ENCODE peak calls at places on chromosomes 16 and 17, in ten cellular contexts. I, T, A, K, M, Z, H, P, O and D are unnamed samples.

GRCh38 chr17:44627513-44627912 is 28.8 kb upstream of the MEIOC start:
- DNase-seq in H (no peak), Z (no peak), O (no peak), A (no peak), P (no peak), T (no peak), M (no peak), I (no peak), K (no peak), D (no peak)

GRCh38 chr16:78478267-78478821 is 378.9 kb downstream of the WWOX start:
- DNase-seq in M (no peak), T (no peak), P (no peak), I (no peak), A (no peak), H (no peak), K (no peak), Z (no peak), O (no peak), D (no peak)

GRCh38 chr16:19588661-19589060 is 33.2 kb downstream of the VPS35L start:
- DNase-seq in I (no peak), K (no peak), M (no peak), A (no peak), H (no peak), P (no peak), Z (no peak), T (no peak), O (peak), D (no peak)

GRCh38 chr16:22188595-22189442 is 17.3 kb upstream of the EEF2K start:
- DNase-seq in Z (peak), I (no peak), O (peak), K (peak), A (peak), M (peak), T (peak), H (peak), P (peak), D (no peak)

GRCh38 chr17:63406689-63407330 is 39.3 kb downstream of the CYB561 start:
- DNase-seq in A (peak), T (peak), P (peak), I (peak), O (peak), Z (peak), K (peak), H (peak), M (peak), D (no peak)

GRCh38 chr17:78648293-78648692 is 71.1 kb upstream of the DNAH17 start:
- DNase-seq in M (no peak), P (no peak), K (no peak), T (no peak), Z (no peak), O (no peak), I (no peak), A (no peak), H (no peak), D (no peak)

GRCh38 chr16:68065716-68066305 is 19.4 kb upstream of the NFATC3 start:
- DNase-seq in P (no peak), A (no peak), H (no peak), I (no peak), T (peak), M (no peak), K (no peak), Z (no peak), O (peak), D (no peak)

GRCh38 chr17:14922421-14922820 is 342.7 kb downstream of the PMP22 start:
- DNase-seq in I (no peak), A (no peak), Z (no peak), K (no peak), H (no peak), T (no peak), M (no peak), P (no peak), O (peak), D (peak)

GRCh38 chr17:2054262-2054739 is 602 bp upstream of the HIC1 start:
- DNase-seq in T (no peak), Z (no peak), A (no peak), H (no peak), I (no peak), P (no peak), O (peak), K (peak), M (peak), D (no peak)

GRCh38 chr16:27547134-27547533 is 2.6 kb downstream of the GTF3C1 start:
- DNase-seq in P (no peak), H (peak), O (peak), A (peak), T (peak), Z (no peak), K (peak), M (no peak), I (no peak), D (no peak)

GRCh38 chr17:81090361-81091133 is 55.6 kb downstream of the BAIAP2 start:
- DNase-seq in P (no peak), T (peak), A (no peak), H (peak), I (peak), O (peak), K (peak), Z (peak), M (peak), D (no peak)

GRCh38 chr16:50697881-50698767 is 4.7 kb downstream of the NOD2 start:
- DNase-seq in Z (no peak), T (no peak), O (peak), M (peak), P (no peak), I (no peak), H (peak), A (no peak), K (no peak), D (no peak)

GRCh38 chr16:74107795-74108610 is 188.6 kb upstream of the PSMD7 start:
- DNase-seq in Z (no peak), O (no peak), A (peak), P (no peak), T (peak), I (no peak), K (peak), H (peak), M (peak), D (peak)

GRCh38 chr17:15262291-15263205 is 2.6 kb downstream of the PMP22 start:
- DNase-seq in T (peak), K (peak), A (no peak), H (no peak), Z (peak), O (peak), M (peak), I (peak), P (peak), D (peak)

GRCh38 chr17:46883871-46884270 is 32.5 kb downstream of the WNT9B start:
- DNase-seq in P (no peak), I (no peak), T (no peak), O (no peak), H (no peak), M (no peak), Z (no peak), A (no peak), K (no peak), D (no peak)

GRCh38 chr17:34645636-34646035 is 66.3 kb downstream of the TMEM132E start:
- DNase-seq in H (no peak), T (peak), K (no peak), A (no peak), Z (no peak), P (no peak), I (no peak), M (no peak), O (no peak), D (no peak)

GRCh38 chr17:82655038-82655479 is 6.8 kb upstream of the WDR45B start:
- DNase-seq in A (no peak), O (no peak), P (no peak), M (no peak), H (no peak), T (peak), K (peak), Z (no peak), I (no peak), D (no peak)

GRCh38 chr17:75731716-75732498 is 10.6 kb downstream of the ITGB4 start:
- DNase-seq in H (no peak), T (peak), P (no peak), I (no peak), Z (no peak), O (no peak), M (no peak), A (no peak), K (no peak), D (no peak)

GRCh38 chr17:37458805-37459204 is 30.9 kb upstream of the DUSP14 start:
- DNase-seq in M (no peak), O (peak), T (no peak), A (no peak), H (no peak), K (peak), I (no peak), Z (no peak), P (no peak), D (no peak)

GRCh38 chr16:83187404-83187803 is 560.6 kb downstream of the CDH13 start:
- DNase-seq in M (no peak), I (no peak), Z (no peak), K (peak), H (peak), P (no peak), A (peak), O (peak), T (peak), D (no peak)

GRCh38 chr17:36089888-36090836 is at the start of gene CCL3:
- DNase-seq in K (peak), H (peak), I (no peak), P (no peak), A (no peak), O (no peak), M (no peak), T (peak), Z (no peak), D (no peak)

GRCh38 chr16:66324785-66325184 is 41.7 kb upstream of the CDH5 start:
- DNase-seq in T (peak), P (no peak), H (no peak), Z (no peak), I (no peak), O (no peak), A (no peak), M (no peak), K (peak), D (no peak)

GRCh38 chr17:410674-411401 is 58.2 kb upstream of the RPH3AL start:
- DNase-seq in P (no peak), M (peak), Z (no peak), I (no peak), O (peak), K (no peak), A (no peak), T (peak), H (peak), D (no peak)

GRCh38 chr16:49350265-49351103 is 23.1 kb upstream of the C16orf78 start:
- DNase-seq in K (peak), H (peak), I (no peak), P (no peak), Z (peak), A (no peak), T (peak), O (peak), M (peak), D (peak)

GRCh38 chr16:57889522-57889921 is 81.4 kb downstream of the CNGB1 start:
- DNase-seq in O (no peak), T (no peak), H (no peak), I (no peak), A (no peak), P (no peak), Z (no peak), K (no peak), M (no peak), D (no peak)

GRCh38 chr16:20753727-20754126 is 10.1 kb upstream of the ACSM3 start:
- DNase-seq in H (no peak), M (no peak), O (no peak), I (no peak), T (no peak), A (no peak), K (no peak), Z (no peak), P (no peak), D (no peak)

GRCh38 chr17:43134774-43135453 is 9.8 kb upstream of the BRCA1 start:
- DNase-seq in M (no peak), T (no peak), P (no peak), Z (no peak), A (no peak), O (no peak), I (no peak), K (no peak), H (no peak), D (no peak)

GRCh38 chr16:4529085-4530060 is 9.2 kb downstream of the CDIP1 start:
- DNase-seq in A (no peak), I (no peak), H (peak), M (no peak), Z (no peak), T (peak), O (peak), P (no peak), K (no peak), D (peak)

GRCh38 chr17:80223142-80223815 is 3.1 kb downstream of the SLC26A11 start:
- DNase-seq in Z (no peak), M (no peak), O (no peak), A (no peak), H (no peak), K (no peak), T (no peak), I (no peak), P (no peak), D (no peak)

GRCh38 chr17:57993471-57994365 is 5.7 kb upstream of the VEZF1 start:
- DNase-seq in O (no peak), T (no peak), K (no peak), Z (no peak), A (no peak), H (peak), M (no peak), I (no peak), P (no peak), D (no peak)

GRCh38 chr16:68190745-68191510 is 45.0 kb downstream of the ESRP2 start:
- DNase-seq in O (no peak), K (no peak), H (no peak), I (no peak), Z (no peak), M (no peak), P (no peak), T (no peak), A (no peak), D (no peak)

GRCh38 chr17:76353599-76354316 is at the start of gene PRPSAP1:
- DNase-seq in K (peak), T (peak), P (peak), I (peak), H (peak), Z (peak), M (peak), O (peak), A (peak), D (peak)

GRCh38 chr16:50251375-50252081 is 14.8 kb upstream of the ADCY7 start:
- DNase-seq in O (peak), A (peak), Z (no peak), H (no peak), T (no peak), I (no peak), K (peak), M (no peak), P (no peak), D (no peak)

GRCh38 chr17:77375917-77376651 is 235.3 kb downstream of the SEC14L1 start:
- DNase-seq in P (no peak), H (no peak), T (peak), O (peak), K (no peak), A (no peak), Z (no peak), I (no peak), M (no peak), D (peak)

GRCh38 chr17:77378318-77379064 is 237.7 kb downstream of the SEC14L1 start:
- DNase-seq in T (no peak), A (no peak), M (no peak), K (no peak), P (no peak), O (no peak), I (no peak), H (no peak), Z (no peak), D (peak)

GRCh38 chr17:77379065-77379428 is 238.3 kb downstream of the SEC14L1 start:
- DNase-seq in Z (no peak), P (no peak), H (no peak), A (no peak), I (no peak), O (no peak), K (no peak), T (no peak), M (no peak), D (peak)

GRCh38 chr17:77376795-77377751 is 236.3 kb downstream of the SEC14L1 start:
- DNase-seq in M (no peak), P (no peak), O (peak), K (no peak), T (peak), H (no peak), Z (no peak), A (no peak), I (no peak), D (peak)

GRCh38 chr17:77377836-77378235 is 237.1 kb downstream of the SEC14L1 start:
- DNase-seq in H (no peak), A (no peak), T (no peak), Z (no peak), I (no peak), K (no peak), P (no peak), M (no peak), O (no peak), D (no peak)
- H3K4me3 ChIP-seq in H (no peak), A (no peak), T (no peak), Z (no peak), I (no peak), K (no peak), P (no peak), M (no peak), O (no peak), D (no peak)

DNA sequence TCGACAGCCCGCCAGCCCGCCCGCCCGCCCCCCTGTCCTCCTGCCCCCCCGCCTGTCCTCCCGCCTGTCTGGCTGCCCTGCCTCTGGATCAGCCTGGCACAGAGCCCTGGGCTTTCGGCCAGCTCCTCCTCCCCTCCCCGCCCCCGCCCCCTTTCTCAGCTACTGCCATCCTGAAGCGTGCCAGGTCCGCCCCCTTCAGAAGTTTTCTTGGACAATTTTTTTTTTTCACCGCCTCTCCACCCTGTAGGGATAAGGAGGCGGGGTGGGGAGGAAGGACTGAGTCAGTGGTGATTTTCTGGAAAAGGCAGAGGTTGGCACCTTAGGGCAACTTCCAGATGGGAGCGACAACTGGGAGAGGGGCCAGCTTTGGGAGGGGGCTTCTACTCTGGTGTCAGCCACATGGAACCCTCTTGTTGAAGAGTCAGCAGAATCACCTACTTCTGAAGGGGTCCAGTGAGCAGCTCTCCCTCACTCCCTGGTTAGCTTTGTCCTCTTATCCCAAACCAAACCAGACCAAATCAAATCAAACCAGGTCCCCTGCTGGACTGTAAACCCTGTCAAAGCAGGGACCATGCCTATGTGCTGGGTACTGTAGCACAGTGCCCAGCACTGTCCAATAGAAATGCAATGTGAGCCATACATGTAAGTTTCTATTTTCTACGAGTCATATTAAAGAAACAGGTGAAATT is 19.7 kb downstream of the IGF2BP1 start:
- DNase-seq in P (no peak), I (no peak), Z (no peak), M (peak), H (no peak), A (no peak), T (peak), K (peak), O (peak), D (peak)
- TF ChIP-seq CTCF in P (no peak), I (no peak), Z (no peak), M (no peak), H (no peak), A (no peak), T (no peak), K (no peak), O (no peak), D (no peak)

GRCh38 chr16:48244863-48245195 is 729 bp downstream of the LONP2 start:
- DNase-seq in I (no peak), T (no peak), A (no peak), H (no peak), K (no peak), O (peak), M (no peak), Z (no peak), P (no peak), D (no peak)

GRCh38 chr16:48247311-48247710 is at the start of gene ABCC11:
- DNase-seq in T (no peak), K (no peak), P (no peak), I (no peak), Z (no peak), A (no peak), M (no peak), H (no peak), O (no peak), D (no peak)

GRCh38 chr16:48250520-48251278 is 3.4 kb upstream of the ABCC11 start:
- DNase-seq in P (no peak), M (no peak), H (no peak), T (no peak), I (no peak), O (no peak), K (no peak), Z (no peak), A (no peak), D (no peak)

GRCh38 chr16:48244080-48244862 is at the start of gene LONP2:
- DNase-seq in K (peak), Z (peak), O (peak), M (peak), H (peak), A (peak), I (peak), P (peak), T (peak), D (peak)

GRCh38 chr16:48246066-48246465 is 1.3 kb downstream of the ABCC11 start:
- DNase-seq in P (no peak), H (no peak), O (peak), K (no peak), Z (no peak), I (no peak), M (no peak), T (no peak), A (no peak), D (no peak)
- H3K4me3 ChIP-seq in P (peak), H (peak), O (peak), K (peak), Z (no peak), I (peak), M (no peak), T (no peak), A (no peak), D (no peak)

DNA sequence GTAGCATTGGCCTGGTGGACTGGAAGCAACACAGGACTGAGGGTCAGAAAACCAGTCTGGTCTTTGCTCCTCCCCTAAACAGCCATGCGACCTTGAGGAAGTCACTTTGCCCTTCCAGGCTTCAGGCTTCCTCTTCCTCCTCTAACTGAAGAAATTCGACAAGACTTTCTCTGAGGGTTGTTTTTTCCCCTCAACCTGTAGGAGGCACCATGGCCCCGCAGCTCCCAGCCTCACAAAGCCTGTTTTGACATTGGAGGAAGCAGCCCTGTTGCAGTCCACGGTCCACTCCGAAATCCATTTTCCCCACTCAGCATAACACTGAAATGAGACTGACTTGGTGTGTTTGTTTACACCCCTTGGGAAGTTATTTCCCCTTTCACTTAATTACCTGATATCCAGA is 41.2 kb upstream of the PIRT start:
- DNase-seq in A (no peak), I (no peak), P (no peak), O (no peak), T (peak), Z (no peak), H (peak), K (peak), M (peak), D (no peak)
- TF ChIP-seq CTCF in A (peak), I (peak), P (no peak), O (no peak), T (peak), Z (peak), H (peak), K (peak), M (peak), D (no peak)

DNA sequence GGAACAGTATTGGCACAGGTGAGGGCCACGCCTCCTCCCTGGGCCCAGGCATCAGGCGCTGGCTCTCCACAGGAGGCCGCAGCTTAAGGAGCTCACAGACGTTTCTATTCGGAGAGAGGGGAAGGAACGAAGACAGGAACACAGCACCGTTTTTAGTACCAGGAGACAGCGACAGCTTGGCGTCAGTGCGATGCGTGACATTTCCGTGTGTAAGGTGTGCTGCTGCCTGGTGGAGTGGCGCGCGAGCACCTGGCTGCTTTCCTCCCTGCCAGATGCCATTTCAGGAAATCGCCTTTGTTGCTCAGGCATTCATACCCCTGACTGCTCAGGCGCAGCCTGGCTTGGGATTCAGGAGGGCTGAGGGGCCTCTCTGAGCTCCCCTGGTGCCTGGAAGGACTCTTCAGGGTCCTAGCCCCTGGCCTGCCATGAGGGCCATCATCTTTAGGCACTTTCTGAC is 367.5 kb downstream of the CPPED1 start:
- DNase-seq in M (no peak), Z (no peak), A (no peak), K (no peak), P (no peak), T (no peak), I (no peak), O (no peak), H (no peak), D (no peak)
- H3K4me3 ChIP-seq in M (no peak), Z (no peak), A (no peak), K (no peak), P (no peak), T (no peak), I (no peak), O (no peak), H (no peak), D (no peak)

GRCh38 chr16:81585785-81586184 is 141.2 kb downstream of the CMIP start:
- DNase-seq in T (peak), A (no peak), H (no peak), M (peak), K (peak), I (no peak), O (no peak), P (no peak), Z (no peak), D (no peak)
- TF ChIP-seq CTCF in T (peak), A (peak), H (no peak), M (peak), K (peak), I (no peak), O (peak), P (no peak), Z (no peak), D (no peak)